ENCODE peak calls at places on chromosomes 1 and 21, in four cellular contexts. A is WTC11, Y is K562, L is HepG2. Q is an unnamed sample.

GRCh38 chr1:245807306-245807705 is 652.5 kb downstream of the KIF26B start:
- DNase-seq in A (no peak), Y (no peak), L (no peak), Q (no peak)

GRCh38 chr1:48674641-48675040 is 102.0 kb downstream of the BEND5 start:
- DNase-seq in A (no peak), Y (no peak), L (no peak), Q (no peak)

GRCh38 chr1:156104065-156104810 is 10.3 kb upstream of the LMNA start:
- DNase-seq in A (peak), Y (no peak), L (peak), Q (peak)

GRCh38 chr1:25544243-25544764 is 898 bp downstream of the LDLRAP1 start:
- DNase-seq in A (no peak), Y (no peak), L (no peak), Q (no peak)

GRCh38 chr1:172356620-172357019 is 63.9 kb upstream of the C1orf105 start:
- DNase-seq in A (no peak), Y (no peak), L (no peak), Q (peak)

GRCh38 chr1:51989582-51990477 is 670 bp downstream of the RAB3B start:
- DNase-seq in A (peak), Y (no peak), L (no peak), Q (no peak)

GRCh38 chr1:200628223-200628868 is 7.8 kb upstream of the KIF14 start:
- DNase-seq in A (no peak), Y (no peak), L (no peak), Q (no peak)

GRCh38 chr1:23168462-23169218 is at the start of gene LUZP1:
- DNase-seq in A (peak), Y (peak), L (peak), Q (peak)

GRCh38 chr1:15289251-15289651 is 42.2 kb downstream of the FHAD1 start:
- DNase-seq in A (no peak), Y (no peak), L (no peak), Q (no peak)

GRCh38 chr1:158019177-158019868 is 25.9 kb downstream of the KIRREL1 start:
- DNase-seq in A (peak), Y (no peak), L (peak), Q (peak)

GRCh38 chr21:36055551-36055950 is 4.8 kb downstream of the SETD4 start:
- DNase-seq in A (no peak), Y (no peak), L (no peak), Q (no peak)

GRCh38 chr21:36047139-36047538 is 13.2 kb downstream of the SETD4 start:
- DNase-seq in A (no peak), Y (no peak), L (no peak), Q (no peak)

GRCh38 chr21:36048357-36048756 is 12.0 kb downstream of the SETD4 start:
- DNase-seq in A (no peak), Y (no peak), L (no peak), Q (no peak)

DNA sequence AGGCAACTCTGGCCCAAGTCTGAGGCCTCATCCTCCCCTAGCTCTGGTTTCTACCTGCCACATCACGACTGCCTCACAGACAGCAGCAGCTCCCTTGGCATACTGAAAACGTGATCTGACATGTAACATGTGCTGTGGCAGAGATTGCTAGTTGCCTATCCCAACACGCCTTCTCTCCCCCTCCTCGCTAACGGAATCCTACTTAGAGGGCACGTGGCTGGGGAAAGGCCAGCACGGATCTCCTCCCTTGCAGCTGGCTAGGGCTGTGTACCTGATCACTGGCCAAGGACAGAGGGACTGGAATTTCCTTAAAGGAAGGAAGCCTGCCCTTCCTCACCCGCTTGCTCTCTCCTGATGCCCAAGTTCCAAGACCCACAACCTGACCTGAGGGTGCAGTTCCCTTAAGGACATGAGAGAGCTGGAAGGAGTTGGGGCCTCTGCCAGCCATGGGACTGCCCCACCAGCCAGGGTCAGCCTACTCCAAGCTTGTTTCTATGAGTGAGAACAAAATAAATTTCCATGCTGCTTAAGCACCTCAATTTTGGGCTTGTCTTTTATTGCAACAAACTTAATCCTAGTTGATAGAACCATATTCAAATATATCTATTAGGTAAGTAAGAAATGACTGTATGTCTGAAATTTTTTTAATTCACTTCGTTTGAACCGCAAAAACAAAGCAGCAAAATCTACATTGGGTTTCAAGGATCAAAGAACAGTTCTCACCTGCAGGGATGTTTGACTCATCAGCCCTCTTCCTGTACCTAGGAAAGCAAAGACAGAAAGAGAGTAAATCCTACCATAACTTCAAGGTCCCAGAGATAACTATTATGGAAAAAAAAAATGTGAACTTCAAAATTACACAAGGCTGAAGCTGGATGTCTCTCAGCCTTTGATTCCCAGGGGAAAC is 7.2 kb downstream of the SETD4 start:
- DNase-seq in A (no peak), Y (no peak), L (no peak), Q (no peak)
- TF ChIP-seq HMGXB4 in A (no peak), Y (no peak), L (no peak), Q (no peak)

GRCh38 chr1:215284966-215285365 is 202.4 kb downstream of the KCNK2 start:
- DNase-seq in A (no peak), Y (no peak), L (no peak), Q (no peak)

GRCh38 chr1:215279682-215280081 is 197.1 kb downstream of the KCNK2 start:
- DNase-seq in A (no peak), Y (no peak), L (no peak), Q (no peak)

GRCh38 chr1:215277537-215277936 is 195.0 kb downstream of the KCNK2 start:
- DNase-seq in A (no peak), Y (no peak), L (no peak), Q (no peak)

GRCh38 chr1:215287362-215287761 is 204.8 kb downstream of the KCNK2 start:
- DNase-seq in A (no peak), Y (no peak), L (no peak), Q (no peak)

GRCh38 chr1:215282557-215282956 is 200.0 kb downstream of the KCNK2 start:
- DNase-seq in A (no peak), Y (no peak), L (no peak), Q (no peak)
- TF ChIP-seq HMGXB4 in A (no peak), Y (no peak), L (no peak), Q (no peak)

DNA sequence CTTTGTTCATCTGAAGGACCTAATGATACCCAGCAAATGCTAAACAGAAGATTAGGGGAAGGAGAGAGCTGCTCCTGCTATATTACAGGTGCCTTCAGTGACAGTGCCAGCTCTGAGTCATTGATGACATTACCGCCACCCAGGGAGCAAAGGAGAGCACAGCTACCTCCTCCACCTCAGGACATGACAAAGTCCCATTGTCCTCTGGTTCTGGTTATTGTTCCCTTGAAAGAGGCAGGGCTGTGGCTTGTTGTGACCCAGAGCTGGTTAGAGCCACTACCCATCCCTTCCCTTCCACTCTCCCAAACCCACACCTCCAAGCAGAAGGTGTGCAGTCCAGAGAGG is 363.5 kb upstream of the DUSP10 start:
- DNase-seq in A (no peak), Y (no peak), L (peak), Q (no peak)
- TF ChIP-seq HMGXB4 in A (no peak), Y (no peak), L (no peak), Q (no peak)

GRCh38 chr1:234610061-234610581 is at the start of gene IRF2BP2:
- DNase-seq in A (peak), Y (peak), L (peak), Q (peak)

GRCh38 chr1:234610582-234611152 is 689 bp upstream of the IRF2BP2 start:
- DNase-seq in A (peak), Y (peak), L (peak), Q (peak)

GRCh38 chr1:234612352-234613127 is 2.6 kb upstream of the IRF2BP2 start:
- DNase-seq in A (peak), Y (peak), L (peak), Q (peak)

GRCh38 chr1:234611799-234612351 is 1.9 kb upstream of the IRF2BP2 start:
- DNase-seq in A (peak), Y (no peak), L (peak), Q (peak)

DNA sequence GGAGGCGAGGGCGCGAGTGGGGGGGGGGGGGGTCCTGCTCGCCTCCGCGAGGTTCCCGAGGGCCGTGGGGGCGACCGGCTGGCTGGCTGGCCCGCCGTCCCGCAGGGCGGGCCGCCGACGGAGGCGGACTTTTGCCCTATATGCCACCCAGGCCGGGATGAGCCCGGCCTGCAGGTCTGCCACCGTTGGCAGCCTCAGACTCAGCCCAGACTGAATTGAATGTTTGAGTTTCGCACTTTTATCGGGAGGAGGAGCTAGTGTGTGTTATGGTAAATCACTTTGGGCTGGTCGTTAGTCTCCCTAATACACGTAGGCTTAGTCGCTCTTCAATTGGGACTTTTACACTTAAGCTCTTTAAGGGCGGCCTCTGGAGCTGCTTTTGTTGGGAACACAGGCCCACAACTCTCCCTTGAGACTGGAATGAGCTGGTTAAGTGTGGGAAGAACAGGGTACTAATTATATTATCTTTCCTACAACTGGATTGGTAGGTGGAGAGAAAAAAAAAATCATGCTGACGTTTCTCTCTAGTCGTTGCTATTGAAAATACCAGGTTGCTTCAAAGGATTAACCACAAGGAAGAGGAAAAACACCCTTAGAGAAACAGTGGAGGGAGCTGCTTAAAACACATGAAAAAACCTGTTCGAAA is 1.3 kb upstream of the IRF2BP2 start:
- DNase-seq in A (no peak), Y (no peak), L (peak), Q (peak)
- TF ChIP-seq HMGXB4 in A (no peak), Y (no peak), L (no peak), Q (no peak)

GRCh38 chr1:237324226-237324625 is 282.2 kb downstream of the RYR2 start:
- DNase-seq in A (no peak), Y (no peak), L (no peak), Q (no peak)
- TF ChIP-seq HMGXB4 in A (no peak), Y (no peak), L (no peak), Q (no peak)

GRCh38 chr21:42537106-42537742 is 23.6 kb downstream of the SLC37A1 start:
- DNase-seq in A (peak), Y (peak), L (no peak), Q (no peak)
- TF ChIP-seq HMGXB4 in A (no peak), Y (no peak), L (no peak), Q (no peak)